ENCODE peak calls at places on chromosomes 4 and X, in nine cellular contexts. J, M, U, N, B, O, Z, T and H are unnamed samples.

GRCh38 chr4:186726440-186727148 is 2.9 kb upstream of the FAT1 start:
- DNase-seq in T (peak; percentile 80), M (peak; percentile 85), Z (peak; percentile 49), O (peak; percentile 61), N (peak; percentile 53), B (peak; percentile 84), J (no peak), U (peak; percentile 81), H (peak; percentile 30)

GRCh38 chr4:147782087-147782781 is 50.3 kb downstream of the ARHGAP10 start:
- DNase-seq in M (no peak), B (no peak), J (no peak), O (peak; percentile 51), U (no peak), T (peak; percentile 40), Z (no peak), N (no peak), H (no peak)

GRCh38 chr4:5976921-5977320 is 41.3 kb downstream of the C4orf50 start:
- DNase-seq in N (no peak), Z (no peak), U (no peak), M (no peak), T (no peak), J (no peak), B (no peak), O (no peak), H (no peak)

GRCh38 chr4:106114284-106114683 is 201.7 kb downstream of the TBCK start:
- DNase-seq in Z (no peak), N (no peak), M (no peak), U (no peak), J (no peak), T (no peak), O (no peak), B (no peak), H (no peak)

GRCh38 chr4:53696956-53697685 is 105.8 kb upstream of the LNX1 start:
- DNase-seq in O (no peak), M (no peak), B (no peak), J (no peak), T (no peak), Z (no peak), N (no peak), U (no peak), H (no peak)

GRCh38 chr4:185141777-185142176 is 1.3 kb upstream of the SLC25A4 start:
- DNase-seq in Z (no peak), B (no peak), J (no peak), M (no peak), N (no peak), T (no peak), O (no peak), U (no peak), H (no peak)

GRCh38 chrX:50697691-50698090 is 116.3 kb downstream of the SHROOM4 start:
- DNase-seq in Z (peak; percentile 43), U (no peak), N (no peak), T (no peak), O (peak; percentile 69), B (no peak), M (peak; percentile 46), J (no peak), H (no peak)

GRCh38 chrX:115940888-115941332 is 229.6 kb upstream of the AGTR2 start:
- DNase-seq in M (peak; percentile 27), J (no peak), N (no peak), Z (no peak), O (peak; percentile 43), T (peak; percentile 81), U (no peak), B (no peak), H (peak; percentile 67)

GRCh38 chrX:129577473-129577872 is 37.4 kb downstream of the OCRL start:
- DNase-seq in Z (peak; percentile 42), M (no peak), O (peak; percentile 83), J (no peak), N (no peak), U (peak; percentile 43), B (no peak), T (no peak), H (no peak)

GRCh38 chr4:153663667-153664066 is 20.4 kb upstream of the TLR2 start:
- DNase-seq in N (no peak), T (no peak), J (no peak), B (no peak), Z (no peak), O (no peak), U (no peak), M (no peak), H (no peak)

GRCh38 chrX:74550295-74550802 is 64.1 kb downstream of the RLIM start:
- DNase-seq in Z (peak; percentile 41), O (peak; percentile 72), J (peak; percentile 82), M (peak; percentile 84), U (peak; percentile 88), T (peak; percentile 55), B (peak; percentile 88), N (peak; percentile 34), H (peak; percentile 90)

GRCh38 chrX:37752941-37753340 is 26.9 kb upstream of the CYBB start:
- DNase-seq in T (no peak), O (no peak), U (no peak), Z (no peak), N (no peak), M (no peak), J (no peak), B (no peak), H (no peak)

GRCh38 chrX:37757082-37757481 is 22.8 kb upstream of the CYBB start:
- DNase-seq in U (no peak), Z (no peak), M (no peak), T (no peak), O (no peak), N (no peak), B (no peak), J (no peak), H (no peak)

GRCh38 chrX:37753384-37753783 is 26.5 kb upstream of the CYBB start:
- DNase-seq in B (no peak), Z (no peak), T (no peak), U (no peak), N (no peak), M (no peak), O (no peak), J (no peak), H (no peak)

GRCh38 chrX:37754518-37754917 is 25.3 kb upstream of the CYBB start:
- DNase-seq in N (no peak), B (no peak), J (no peak), T (no peak), Z (no peak), U (no peak), O (no peak), M (no peak), H (no peak)

GRCh38 chrX:37755073-37755472 is 24.8 kb upstream of the CYBB start:
- DNase-seq in Z (no peak), T (no peak), M (no peak), U (no peak), N (no peak), J (no peak), O (no peak), B (no peak), H (no peak)
- H3K4me3 ChIP-seq in Z (no peak overlapping the region), T (no peak overlapping the region), M (no peak overlapping the region), U (no peak overlapping the region), N (no peak overlapping the region), J (peak overlapping the region; percentile 37), O (no peak overlapping the region), B (no peak overlapping the region), H (no peak overlapping the region)

DNA sequence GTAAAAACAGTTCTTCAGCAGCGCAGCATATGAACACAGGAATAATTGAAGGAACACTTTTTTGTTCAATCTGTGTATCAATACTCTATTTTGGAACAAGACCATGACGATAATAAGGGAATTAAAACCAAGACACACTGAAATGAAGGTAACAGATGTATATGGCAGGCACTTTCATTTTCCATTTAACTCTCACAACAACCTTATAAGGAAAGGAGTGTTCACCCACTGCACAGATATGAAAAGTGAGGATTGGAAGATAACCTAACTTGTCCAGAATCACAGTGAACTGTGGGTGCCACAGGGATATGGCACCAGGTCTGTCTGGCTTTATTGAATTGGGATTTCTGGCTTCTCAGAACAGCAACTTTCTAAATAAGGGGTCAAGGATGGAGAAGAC is 153.3 kb downstream of the MID1IP1 start:
- DNase-seq in T (no peak), N (no peak), O (no peak), B (no peak), M (no peak), Z (no peak), J (no peak), U (no peak), H (no peak)
- H3K4me3 ChIP-seq in T (no peak overlapping the region), N (no peak overlapping the region), O (no peak overlapping the region), B (no peak overlapping the region), M (no peak overlapping the region), Z (no peak overlapping the region), J (no peak overlapping the region), U (no peak overlapping the region), H (no peak overlapping the region)

GRCh38 chrX:12792711-12793110 is 1.5 kb downstream of the PRPS2 start:
- DNase-seq in O (no peak), J (no peak), M (no peak), Z (no peak), U (no peak), B (no peak), N (no peak), T (no peak), H (no peak)
- H3K4me3 ChIP-seq in O (peak overlapping the region; percentile 49), J (no peak overlapping the region), M (no peak overlapping the region), Z (no peak overlapping the region), U (peak overlapping the region; percentile 75), B (no peak overlapping the region), N (no peak overlapping the region), T (peak overlapping the region; percentile 80), H (no peak overlapping the region)

DNA sequence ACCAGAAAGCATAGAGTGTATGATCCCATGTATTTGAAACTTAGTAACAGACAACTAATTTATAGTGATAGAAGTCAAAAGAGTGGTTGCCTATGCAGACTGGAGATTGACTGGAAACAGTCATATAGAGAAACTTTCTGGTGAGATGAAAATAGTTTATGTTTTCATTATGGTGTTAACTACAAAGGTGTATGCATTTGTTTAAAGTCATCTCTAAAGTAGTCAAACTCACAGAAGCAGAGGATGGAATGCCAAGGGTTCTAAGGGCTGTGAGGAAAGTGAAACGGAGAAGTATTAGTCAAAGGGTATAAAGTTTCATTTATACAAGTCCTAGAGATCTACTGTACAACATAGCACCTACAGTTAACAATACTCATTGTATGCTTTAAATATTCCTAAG is 45.8 kb downstream of the ENOX2 start:
- DNase-seq in J (no peak), T (no peak), Z (no peak), O (no peak), N (no peak), M (no peak), U (no peak), B (no peak), H (no peak)
- H3K4me3 ChIP-seq in J (no peak overlapping the region), T (no peak overlapping the region), Z (no peak overlapping the region), O (no peak overlapping the region), N (no peak overlapping the region), M (no peak overlapping the region), U (no peak overlapping the region), B (no peak overlapping the region), H (no peak overlapping the region)

GRCh38 chrX:97461763-97462162 is 578.1 kb downstream of the RPA4 start:
- DNase-seq in N (no peak), M (no peak), O (no peak), J (no peak), U (no peak), Z (no peak), T (no peak), B (no peak), H (no peak)
- H3K4me3 ChIP-seq in N (no peak overlapping the region), M (no peak overlapping the region), O (no peak overlapping the region), J (no peak overlapping the region), U (no peak overlapping the region), Z (no peak overlapping the region), T (no peak overlapping the region), B (no peak overlapping the region), H (no peak overlapping the region)